ENCODE peak calls at places on chromosomes 13 and 19, in five cellular contexts. One of them, this sample, is unnamed.

GRCh38 chr13:99383946-99384345 is 76.7 kb upstream of the GPR183 start:
- DNase-seq in stimulated activated CD8-positive, alpha-beta memory T cell treated with anti-CD3 and anti-CD28 coated beads, Interleukin-4, amount 100 ng/mL, for 1 hour: no peak
- DNase-seq in activated CD4-positive, alpha-beta T cell treated with anti-CD3 and anti-CD28 coated beads for 48 hours: peak
- DNase-seq in ecto neural progenitor cell: no peak
- DNase-seq in NCI-H1417: no peak
- DNase-seq in this sample: no peak

GRCh38 chr19:2446390-2446789 is 10.4 kb downstream of the LMNB2 start:
- DNase-seq in ecto neural progenitor cell: no peak
- DNase-seq in NCI-H1417: peak
- DNase-seq in activated CD4-positive, alpha-beta T cell treated with anti-CD3 and anti-CD28 coated beads for 48 hours: peak
- DNase-seq in stimulated activated CD8-positive, alpha-beta memory T cell treated with anti-CD3 and anti-CD28 coated beads, Interleukin-4, amount 100 ng/mL, for 1 hour: no peak
- DNase-seq in this sample: no peak

GRCh38 chr13:112451512-112452379 is 75.6 kb downstream of the SPACA7 start:
- DNase-seq in stimulated activated CD8-positive, alpha-beta memory T cell treated with anti-CD3 and anti-CD28 coated beads, Interleukin-4, amount 100 ng/mL, for 1 hour: no peak
- DNase-seq in ecto neural progenitor cell: peak
- DNase-seq in activated CD4-positive, alpha-beta T cell treated with anti-CD3 and anti-CD28 coated beads for 48 hours: no peak
- DNase-seq in NCI-H1417: no peak
- DNase-seq in this sample: no peak

GRCh38 chr19:2537544-2537943 is 61.6 kb downstream of the GADD45B start:
- DNase-seq in activated CD4-positive, alpha-beta T cell treated with anti-CD3 and anti-CD28 coated beads for 48 hours: no peak
- DNase-seq in NCI-H1417: no peak
- DNase-seq in ecto neural progenitor cell: no peak
- DNase-seq in stimulated activated CD8-positive, alpha-beta memory T cell treated with anti-CD3 and anti-CD28 coated beads, Interleukin-4, amount 100 ng/mL, for 1 hour: no peak
- DNase-seq in this sample: no peak

GRCh38 chr13:31824705-31825512 is 85.6 kb downstream of the RXFP2 start:
- DNase-seq in ecto neural progenitor cell: no peak
- DNase-seq in NCI-H1417: no peak
- DNase-seq in activated CD4-positive, alpha-beta T cell treated with anti-CD3 and anti-CD28 coated beads for 48 hours: no peak
- DNase-seq in stimulated activated CD8-positive, alpha-beta memory T cell treated with anti-CD3 and anti-CD28 coated beads, Interleukin-4, amount 100 ng/mL, for 1 hour: no peak
- DNase-seq in this sample: no peak

GRCh38 chr13:31733066-31733465 is 6.3 kb upstream of the RXFP2 start:
- DNase-seq in stimulated activated CD8-positive, alpha-beta memory T cell treated with anti-CD3 and anti-CD28 coated beads, Interleukin-4, amount 100 ng/mL, for 1 hour: no peak
- DNase-seq in activated CD4-positive, alpha-beta T cell treated with anti-CD3 and anti-CD28 coated beads for 48 hours: no peak
- DNase-seq in NCI-H1417: no peak
- DNase-seq in ecto neural progenitor cell: no peak
- DNase-seq in this sample: no peak

GRCh38 chr13:47499358-47500150 is 501.5 kb downstream of the SUCLA2 start:
- DNase-seq in stimulated activated CD8-positive, alpha-beta memory T cell treated with anti-CD3 and anti-CD28 coated beads, Interleukin-4, amount 100 ng/mL, for 1 hour: no peak
- DNase-seq in NCI-H1417: no peak
- DNase-seq in ecto neural progenitor cell: no peak
- DNase-seq in activated CD4-positive, alpha-beta T cell treated with anti-CD3 and anti-CD28 coated beads for 48 hours: no peak
- DNase-seq in this sample: no peak

GRCh38 chr19:53394522-53394973 is 401 bp upstream of the ZNF765 start:
- DNase-seq in ecto neural progenitor cell: peak
- DNase-seq in activated CD4-positive, alpha-beta T cell treated with anti-CD3 and anti-CD28 coated beads for 48 hours: no peak
- DNase-seq in stimulated activated CD8-positive, alpha-beta memory T cell treated with anti-CD3 and anti-CD28 coated beads, Interleukin-4, amount 100 ng/mL, for 1 hour: no peak
- DNase-seq in NCI-H1417: peak
- DNase-seq in this sample: no peak

GRCh38 chr19:23055501-23055900 is 52.5 kb upstream of the ZNF728 start:
- DNase-seq in ecto neural progenitor cell: no peak
- DNase-seq in stimulated activated CD8-positive, alpha-beta memory T cell treated with anti-CD3 and anti-CD28 coated beads, Interleukin-4, amount 100 ng/mL, for 1 hour: no peak
- DNase-seq in activated CD4-positive, alpha-beta T cell treated with anti-CD3 and anti-CD28 coated beads for 48 hours: no peak
- DNase-seq in NCI-H1417: no peak
- DNase-seq in this sample: no peak

GRCh38 chr13:88552966-88553365 is 881.8 kb downstream of the SLITRK5 start:
- DNase-seq in stimulated activated CD8-positive, alpha-beta memory T cell treated with anti-CD3 and anti-CD28 coated beads, Interleukin-4, amount 100 ng/mL, for 1 hour: no peak
- DNase-seq in ecto neural progenitor cell: no peak
- DNase-seq in NCI-H1417: no peak
- DNase-seq in activated CD4-positive, alpha-beta T cell treated with anti-CD3 and anti-CD28 coated beads for 48 hours: no peak
- DNase-seq in this sample: no peak

GRCh38 chr13:112783135-112783945 is 93.5 kb downstream of the ATP11A start:
- DNase-seq in ecto neural progenitor cell: no peak
- DNase-seq in NCI-H1417: no peak
- DNase-seq in stimulated activated CD8-positive, alpha-beta memory T cell treated with anti-CD3 and anti-CD28 coated beads, Interleukin-4, amount 100 ng/mL, for 1 hour: no peak
- DNase-seq in activated CD4-positive, alpha-beta T cell treated with anti-CD3 and anti-CD28 coated beads for 48 hours: no peak
- DNase-seq in this sample: no peak

GRCh38 chr19:39408392-39409206 is 2.0 kb downstream of the ZFP36 start:
- DNase-seq in stimulated activated CD8-positive, alpha-beta memory T cell treated with anti-CD3 and anti-CD28 coated beads, Interleukin-4, amount 100 ng/mL, for 1 hour: peak
- DNase-seq in ecto neural progenitor cell: no peak
- DNase-seq in NCI-H1417: no peak
- DNase-seq in activated CD4-positive, alpha-beta T cell treated with anti-CD3 and anti-CD28 coated beads for 48 hours: no peak
- DNase-seq in this sample: no peak

GRCh38 chr19:51919606-51920005 is 7.7 kb upstream of the ZNF613 start:
- DNase-seq in NCI-H1417: no peak
- DNase-seq in stimulated activated CD8-positive, alpha-beta memory T cell treated with anti-CD3 and anti-CD28 coated beads, Interleukin-4, amount 100 ng/mL, for 1 hour: no peak
- DNase-seq in activated CD4-positive, alpha-beta T cell treated with anti-CD3 and anti-CD28 coated beads for 48 hours: no peak
- DNase-seq in ecto neural progenitor cell: no peak
- DNase-seq in this sample: no peak

GRCh38 chr19:29860492-29860891 is 48.7 kb downstream of the CCNE1 start:
- DNase-seq in activated CD4-positive, alpha-beta T cell treated with anti-CD3 and anti-CD28 coated beads for 48 hours: no peak
- DNase-seq in stimulated activated CD8-positive, alpha-beta memory T cell treated with anti-CD3 and anti-CD28 coated beads, Interleukin-4, amount 100 ng/mL, for 1 hour: no peak
- DNase-seq in ecto neural progenitor cell: no peak
- DNase-seq in NCI-H1417: no peak
- DNase-seq in this sample: no peak

GRCh38 chr19:18749362-18750231 is 41.5 kb downstream of the COMP start:
- DNase-seq in NCI-H1417: no peak
- DNase-seq in ecto neural progenitor cell: no peak
- DNase-seq in activated CD4-positive, alpha-beta T cell treated with anti-CD3 and anti-CD28 coated beads for 48 hours: no peak
- DNase-seq in stimulated activated CD8-positive, alpha-beta memory T cell treated with anti-CD3 and anti-CD28 coated beads, Interleukin-4, amount 100 ng/mL, for 1 hour: no peak
- DNase-seq in this sample: no peak

GRCh38 chr13:76783798-76784197 is 102.4 kb downstream of the KCTD12 start:
- DNase-seq in ecto neural progenitor cell: no peak
- DNase-seq in activated CD4-positive, alpha-beta T cell treated with anti-CD3 and anti-CD28 coated beads for 48 hours: no peak
- DNase-seq in NCI-H1417: no peak
- DNase-seq in stimulated activated CD8-positive, alpha-beta memory T cell treated with anti-CD3 and anti-CD28 coated beads, Interleukin-4, amount 100 ng/mL, for 1 hour: no peak
- DNase-seq in this sample: no peak

GRCh38 chr19:54937926-54938325 is 9.4 kb downstream of the NLRP7 start:
- DNase-seq in NCI-H1417: no peak
- DNase-seq in activated CD4-positive, alpha-beta T cell treated with anti-CD3 and anti-CD28 coated beads for 48 hours: no peak
- DNase-seq in stimulated activated CD8-positive, alpha-beta memory T cell treated with anti-CD3 and anti-CD28 coated beads, Interleukin-4, amount 100 ng/mL, for 1 hour: no peak
- DNase-seq in ecto neural progenitor cell: no peak
- DNase-seq in this sample: no peak

GRCh38 chr19:18590273-18591272 is 2.0 kb downstream of the REX1BD start:
- DNase-seq in activated CD4-positive, alpha-beta T cell treated with anti-CD3 and anti-CD28 coated beads for 48 hours: peak
- DNase-seq in NCI-H1417: peak
- DNase-seq in ecto neural progenitor cell: peak
- DNase-seq in stimulated activated CD8-positive, alpha-beta memory T cell treated with anti-CD3 and anti-CD28 coated beads, Interleukin-4, amount 100 ng/mL, for 1 hour: no peak
- DNase-seq in this sample: peak

GRCh38 chr13:46951516-46951915 is 54.7 kb upstream of the HTR2A start:
- DNase-seq in NCI-H1417: no peak
- DNase-seq in stimulated activated CD8-positive, alpha-beta memory T cell treated with anti-CD3 and anti-CD28 coated beads, Interleukin-4, amount 100 ng/mL, for 1 hour: no peak
- DNase-seq in ecto neural progenitor cell: no peak
- DNase-seq in activated CD4-positive, alpha-beta T cell treated with anti-CD3 and anti-CD28 coated beads for 48 hours: no peak
- DNase-seq in this sample: no peak

GRCh38 chr13:36323408-36323807 is 22.8 kb downstream of the SPART start:
- DNase-seq in NCI-H1417: no peak
- DNase-seq in stimulated activated CD8-positive, alpha-beta memory T cell treated with anti-CD3 and anti-CD28 coated beads, Interleukin-4, amount 100 ng/mL, for 1 hour: no peak
- DNase-seq in activated CD4-positive, alpha-beta T cell treated with anti-CD3 and anti-CD28 coated beads for 48 hours: no peak
- DNase-seq in ecto neural progenitor cell: no peak
- DNase-seq in this sample: no peak

GRCh38 chr19:19654441-19654840 is 9.0 kb downstream of the ATP13A1 start:
- DNase-seq in activated CD4-positive, alpha-beta T cell treated with anti-CD3 and anti-CD28 coated beads for 48 hours: no peak
- DNase-seq in stimulated activated CD8-positive, alpha-beta memory T cell treated with anti-CD3 and anti-CD28 coated beads, Interleukin-4, amount 100 ng/mL, for 1 hour: no peak
- DNase-seq in ecto neural progenitor cell: no peak
- DNase-seq in NCI-H1417: no peak
- DNase-seq in this sample: no peak

GRCh38 chr19:55688422-55689218 is 13.6 kb downstream of the EPN1 start:
- DNase-seq in NCI-H1417: peak
- DNase-seq in stimulated activated CD8-positive, alpha-beta memory T cell treated with anti-CD3 and anti-CD28 coated beads, Interleukin-4, amount 100 ng/mL, for 1 hour: no peak
- DNase-seq in ecto neural progenitor cell: no peak
- DNase-seq in activated CD4-positive, alpha-beta T cell treated with anti-CD3 and anti-CD28 coated beads for 48 hours: no peak
- DNase-seq in this sample: no peak

GRCh38 chr13:110366733-110367132 is 59.6 kb downstream of the COL4A2 start:
- DNase-seq in NCI-H1417: no peak
- DNase-seq in activated CD4-positive, alpha-beta T cell treated with anti-CD3 and anti-CD28 coated beads for 48 hours: no peak
- DNase-seq in stimulated activated CD8-positive, alpha-beta memory T cell treated with anti-CD3 and anti-CD28 coated beads, Interleukin-4, amount 100 ng/mL, for 1 hour: no peak
- DNase-seq in ecto neural progenitor cell: no peak
- DNase-seq in this sample: no peak

GRCh38 chr13:66831317-66831716 is 398.8 kb downstream of the PCDH9 start:
- DNase-seq in activated CD4-positive, alpha-beta T cell treated with anti-CD3 and anti-CD28 coated beads for 48 hours: no peak
- DNase-seq in stimulated activated CD8-positive, alpha-beta memory T cell treated with anti-CD3 and anti-CD28 coated beads, Interleukin-4, amount 100 ng/mL, for 1 hour: no peak
- DNase-seq in ecto neural progenitor cell: no peak
- DNase-seq in NCI-H1417: no peak
- DNase-seq in this sample: no peak

GRCh38 chr13:21481359-21481758 is 22.3 kb upstream of the ZDHHC20 start:
- DNase-seq in stimulated activated CD8-positive, alpha-beta memory T cell treated with anti-CD3 and anti-CD28 coated beads, Interleukin-4, amount 100 ng/mL, for 1 hour: no peak
- DNase-seq in ecto neural progenitor cell: no peak
- DNase-seq in NCI-H1417: no peak
- DNase-seq in activated CD4-positive, alpha-beta T cell treated with anti-CD3 and anti-CD28 coated beads for 48 hours: no peak
- DNase-seq in this sample: no peak

GRCh38 chr13:38900188-38900587 is 90.4 kb downstream of the STOML3 start:
- DNase-seq in ecto neural progenitor cell: no peak
- DNase-seq in NCI-H1417: no peak
- DNase-seq in stimulated activated CD8-positive, alpha-beta memory T cell treated with anti-CD3 and anti-CD28 coated beads, Interleukin-4, amount 100 ng/mL, for 1 hour: no peak
- DNase-seq in activated CD4-positive, alpha-beta T cell treated with anti-CD3 and anti-CD28 coated beads for 48 hours: no peak
- DNase-seq in this sample: no peak

GRCh38 chr13:36789061-36789460 is 30.0 kb upstream of the RFXAP start:
- DNase-seq in stimulated activated CD8-positive, alpha-beta memory T cell treated with anti-CD3 and anti-CD28 coated beads, Interleukin-4, amount 100 ng/mL, for 1 hour: no peak
- DNase-seq in NCI-H1417: no peak
- DNase-seq in activated CD4-positive, alpha-beta T cell treated with anti-CD3 and anti-CD28 coated beads for 48 hours: no peak
- DNase-seq in ecto neural progenitor cell: no peak
- DNase-seq in this sample: no peak

GRCh38 chr13:58476176-58476575 is 844.6 kb downstream of the PCDH17 start:
- DNase-seq in ecto neural progenitor cell: no peak
- DNase-seq in activated CD4-positive, alpha-beta T cell treated with anti-CD3 and anti-CD28 coated beads for 48 hours: no peak
- DNase-seq in stimulated activated CD8-positive, alpha-beta memory T cell treated with anti-CD3 and anti-CD28 coated beads, Interleukin-4, amount 100 ng/mL, for 1 hour: no peak
- DNase-seq in NCI-H1417: peak
- DNase-seq in this sample: no peak

GRCh38 chr13:21395953-21396352 is 63.1 kb downstream of the ZDHHC20 start:
- DNase-seq in activated CD4-positive, alpha-beta T cell treated with anti-CD3 and anti-CD28 coated beads for 48 hours: peak
- DNase-seq in stimulated activated CD8-positive, alpha-beta memory T cell treated with anti-CD3 and anti-CD28 coated beads, Interleukin-4, amount 100 ng/mL, for 1 hour: no peak
- DNase-seq in NCI-H1417: no peak
- DNase-seq in ecto neural progenitor cell: no peak
- DNase-seq in this sample: no peak

GRCh38 chr13:92842145-92842544 is 384.5 kb upstream of the GPC6 start:
- DNase-seq in activated CD4-positive, alpha-beta T cell treated with anti-CD3 and anti-CD28 coated beads for 48 hours: no peak
- DNase-seq in NCI-H1417: no peak
- DNase-seq in stimulated activated CD8-positive, alpha-beta memory T cell treated with anti-CD3 and anti-CD28 coated beads, Interleukin-4, amount 100 ng/mL, for 1 hour: no peak
- DNase-seq in ecto neural progenitor cell: no peak
- DNase-seq in this sample: no peak

GRCh38 chr13:112343591-112343990 is 32.6 kb upstream of the SPACA7 start:
- DNase-seq in stimulated activated CD8-positive, alpha-beta memory T cell treated with anti-CD3 and anti-CD28 coated beads, Interleukin-4, amount 100 ng/mL, for 1 hour: no peak
- DNase-seq in ecto neural progenitor cell: peak
- DNase-seq in activated CD4-positive, alpha-beta T cell treated with anti-CD3 and anti-CD28 coated beads for 48 hours: no peak
- DNase-seq in NCI-H1417: no peak
- DNase-seq in this sample: no peak

GRCh38 chr19:51798958-51799310 is 4.0 kb downstream of the FPR3 start:
- DNase-seq in activated CD4-positive, alpha-beta T cell treated with anti-CD3 and anti-CD28 coated beads for 48 hours: no peak
- DNase-seq in NCI-H1417: no peak
- DNase-seq in ecto neural progenitor cell: no peak
- DNase-seq in stimulated activated CD8-positive, alpha-beta memory T cell treated with anti-CD3 and anti-CD28 coated beads, Interleukin-4, amount 100 ng/mL, for 1 hour: no peak
- DNase-seq in this sample: no peak

GRCh38 chr19:49333426-49334288 is 1.5 kb upstream of the CD37 start:
- DNase-seq in ecto neural progenitor cell: peak
- DNase-seq in NCI-H1417: no peak
- DNase-seq in stimulated activated CD8-positive, alpha-beta memory T cell treated with anti-CD3 and anti-CD28 coated beads, Interleukin-4, amount 100 ng/mL, for 1 hour: peak
- DNase-seq in activated CD4-positive, alpha-beta T cell treated with anti-CD3 and anti-CD28 coated beads for 48 hours: peak
- DNase-seq in this sample: no peak

GRCh38 chr19:6667114-6667627 is 2.8 kb downstream of the TNFSF14 start:
- DNase-seq in ecto neural progenitor cell: no peak
- DNase-seq in stimulated activated CD8-positive, alpha-beta memory T cell treated with anti-CD3 and anti-CD28 coated beads, Interleukin-4, amount 100 ng/mL, for 1 hour: no peak
- DNase-seq in NCI-H1417: no peak
- DNase-seq in activated CD4-positive, alpha-beta T cell treated with anti-CD3 and anti-CD28 coated beads for 48 hours: peak
- DNase-seq in this sample: no peak

GRCh38 chr13:113115363-113116205 is 7.0 kb upstream of the F10 start:
- DNase-seq in activated CD4-positive, alpha-beta T cell treated with anti-CD3 and anti-CD28 coated beads for 48 hours: no peak
- DNase-seq in NCI-H1417: no peak
- DNase-seq in stimulated activated CD8-positive, alpha-beta memory T cell treated with anti-CD3 and anti-CD28 coated beads, Interleukin-4, amount 100 ng/mL, for 1 hour: no peak
- DNase-seq in ecto neural progenitor cell: no peak
- DNase-seq in this sample: no peak